ENCODE peak calls at places on chromosomes 13 and 19, in five cellular contexts. K is brain microvascular endothelial cell, P is progenitor cell of endocrine pancreas, D is dorsolateral prefrontal cortex, Z is lung. I is an unnamed sample.

GRCh38 chr19:39401549-39402416 is 4.9 kb upstream of the ZFP36 start:
- DNase-seq in K (peak; percentile 85), P (no peak), D (no peak), Z (peak; percentile 27), I (peak; percentile 85)

GRCh38 chr19:45774765-45775164 is 5.7 kb upstream of the SIX5 start:
- DNase-seq in K (no peak), P (no peak), D (no peak), Z (no peak), I (no peak)

GRCh38 chr13:103157434-103158145 is 91.4 kb upstream of the SLC10A2 start:
- DNase-seq in K (no peak), P (no peak), D (no peak), Z (no peak), I (no peak)

GRCh38 chr13:32045963-32046785 is 14.6 kb downstream of the FRY start:
- DNase-seq in K (peak; percentile 24), P (no peak), D (no peak), Z (no peak), I (peak; percentile 56)

GRCh38 chr13:50450279-50450678 is 393.2 kb downstream of the DLEU7 start:
- DNase-seq in K (no peak), P (no peak), D (no peak), Z (no peak), I (no peak)

GRCh38 chr13:47455581-47455980 is 545.5 kb downstream of the SUCLA2 start:
- DNase-seq in K (no peak), P (no peak), D (no peak), Z (no peak), I (no peak)

GRCh38 chr13:78047151-78047550 is 128.5 kb upstream of the EDNRB start:
- DNase-seq in K (no peak), P (no peak), D (no peak), Z (no peak), I (no peak)

GRCh38 chr19:38596057-38596981 is 21.4 kb downstream of the MAP4K1 start:
- DNase-seq in K (no peak), P (peak; percentile 75), D (peak; percentile 34), Z (peak; percentile 74), I (no peak)

GRCh38 chr13:53197424-53197823 is 168.8 kb downstream of the OLFM4 start:
- DNase-seq in K (no peak), P (no peak), D (no peak), Z (no peak), I (no peak)

GRCh38 chr13:53200075-53200474 is 171.5 kb downstream of the OLFM4 start:
- DNase-seq in K (no peak), P (no peak), D (no peak), Z (no peak), I (no peak)

GRCh38 chr13:53200498-53201453 is 172.2 kb downstream of the OLFM4 start:
- DNase-seq in K (no peak), P (peak; percentile 73), D (no peak), Z (no peak), I (no peak)

GRCh38 chr13:53198699-53199098 is 170.1 kb downstream of the OLFM4 start:
- DNase-seq in K (no peak), P (no peak), D (no peak), Z (no peak), I (no peak)

DNA sequence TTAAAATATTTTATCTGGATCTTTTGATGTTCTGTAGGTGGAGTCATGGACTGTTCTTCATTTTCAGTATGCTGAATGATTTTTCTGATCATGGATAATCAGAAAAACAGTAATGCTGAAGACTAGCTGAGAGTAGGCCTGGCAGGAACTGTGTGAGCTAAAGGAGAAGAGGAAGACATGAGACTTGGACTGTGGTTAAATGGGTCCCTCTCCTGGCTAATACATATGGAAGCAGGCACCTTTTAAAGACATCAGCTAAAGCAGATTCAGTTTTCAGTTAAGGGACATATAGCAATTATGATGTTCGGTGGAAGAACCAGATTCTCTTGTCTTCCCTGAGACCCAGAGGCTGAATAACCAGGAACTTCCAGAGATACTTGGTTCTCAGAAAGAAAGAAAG is 169.4 kb downstream of the OLFM4 start:
- DNase-seq in K (no peak), P (no peak), D (no peak), Z (no peak), I (no peak)
- TF ChIP-seq CTCF in K (no peak), P (no peak), D (no peak), Z (no peak), I (no peak)

DNA sequence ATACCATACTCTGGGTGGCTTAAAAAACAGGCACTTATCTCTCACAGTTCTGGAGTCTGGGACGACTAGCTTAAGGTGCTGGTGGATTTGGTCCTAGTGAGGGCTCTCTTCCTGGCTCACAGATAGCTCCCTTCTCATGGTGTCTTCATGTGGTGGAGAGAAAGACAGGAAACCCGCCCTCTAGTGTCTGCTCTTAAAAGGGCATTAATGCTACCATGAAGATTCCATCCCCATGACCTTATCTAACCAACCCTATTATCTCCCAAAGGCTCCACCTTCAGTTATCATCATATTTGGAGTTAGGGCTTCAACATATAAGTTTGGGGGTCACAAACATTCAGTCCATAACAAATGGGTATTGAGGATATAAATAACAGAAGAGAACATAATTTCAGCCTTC is 139.4 kb downstream of the HS6ST3 start:
- DNase-seq in K (peak; percentile 7), P (no peak), D (no peak), Z (no peak), I (no peak)
- TF ChIP-seq CTCF in K (peak; percentile 38), P (peak; percentile 45), D (no peak), Z (no peak), I (peak; percentile 62)

DNA sequence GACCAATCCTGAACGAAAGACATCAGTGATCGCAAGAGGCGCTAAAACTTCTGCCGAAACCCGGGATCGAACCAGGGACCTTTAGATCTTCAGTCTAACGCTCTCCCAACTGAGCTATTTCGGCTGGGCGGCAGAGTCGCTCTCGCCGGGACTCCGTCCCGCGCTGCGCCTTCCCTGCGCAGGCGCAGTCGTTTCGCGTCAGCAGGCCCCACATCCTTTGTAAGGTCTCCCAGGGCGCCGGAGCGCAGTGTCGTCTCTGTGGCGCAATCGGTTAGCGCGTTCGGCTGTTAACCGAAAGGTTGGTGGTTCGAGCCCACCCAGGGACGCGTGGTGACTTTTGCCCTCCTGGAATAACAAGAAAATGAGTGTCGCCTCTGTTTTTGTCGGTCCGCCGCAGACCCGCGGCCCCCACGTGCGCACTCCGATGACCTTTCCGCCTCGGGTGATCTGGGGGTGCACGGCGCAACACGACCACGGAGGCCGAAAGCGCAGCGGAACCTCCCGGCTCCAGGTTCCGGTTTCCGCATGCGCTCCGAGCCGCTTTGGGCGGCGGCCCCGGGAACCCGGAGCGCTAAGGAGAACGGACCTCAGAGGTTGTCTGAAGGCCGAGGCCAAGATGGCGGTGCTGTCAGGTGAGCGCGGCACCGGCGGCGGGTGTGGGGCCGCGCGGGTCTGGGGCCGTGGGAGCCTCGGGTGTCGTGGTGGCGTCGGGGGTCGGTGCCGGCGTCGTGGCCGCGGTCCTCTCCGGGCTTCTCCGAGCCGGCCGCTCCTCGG is at the start of gene NDUFS7:
- DNase-seq in K (peak; percentile 76), P (peak; percentile 95), D (peak; percentile 93), Z (peak; percentile 89), I (peak; percentile 90)
- TF ChIP-seq CTCF in K (peak; percentile 29), P (no peak), D (no peak), Z (no peak), I (no peak)

GRCh38 chr19:18543814-18544475 is 572 bp upstream of the FKBP8 start:
- DNase-seq in K (peak; percentile 62), P (no peak), D (peak; percentile 60), Z (peak; percentile 66), I (peak; percentile 88)
- TF ChIP-seq CTCF in K (no peak), P (no peak), D (no peak), Z (no peak), I (no peak)

I was measured in CD14-positive monocyte.